ENCODE peak calls at places on chromosomes 13 and 19, in seven cellular contexts. One of them, this sample, is unnamed.

GRCh38 chr13:24270639-24271131 is 38.7 kb upstream of the C1QTNF9 start:
- DNase-seq in bronchial epithelial cell: peak; percentile 50
- DNase-seq in heart left ventricle: peak; percentile 79
- DNase-seq in testis: peak; percentile 86
- DNase-seq in cardiac muscle cell: peak; percentile 42
- DNase-seq in PC-9: no peak
- DNase-seq in thoracic aorta: no peak
- DNase-seq in this sample: peak; percentile 51

GRCh38 chr19:6239401-6239844 is 40.4 kb downstream of the MLLT1 start:
- DNase-seq in cardiac muscle cell: no peak
- DNase-seq in heart left ventricle: no peak
- DNase-seq in PC-9: no peak
- DNase-seq in testis: no peak
- DNase-seq in thoracic aorta: no peak
- DNase-seq in bronchial epithelial cell: peak; percentile 84
- DNase-seq in this sample: no peak

GRCh38 chr19:7083076-7083956 is 13.8 kb downstream of the ZNF557 start:
- DNase-seq in heart left ventricle: no peak
- DNase-seq in bronchial epithelial cell: peak; percentile 8
- DNase-seq in testis: no peak
- DNase-seq in PC-9: no peak
- DNase-seq in cardiac muscle cell: no peak
- DNase-seq in thoracic aorta: no peak
- DNase-seq in this sample: no peak

GRCh38 chr13:71677114-71677513 is 189.9 kb downstream of the DACH1 start:
- DNase-seq in PC-9: no peak
- DNase-seq in cardiac muscle cell: no peak
- DNase-seq in heart left ventricle: no peak
- DNase-seq in thoracic aorta: no peak
- DNase-seq in testis: no peak
- DNase-seq in bronchial epithelial cell: no peak
- DNase-seq in this sample: no peak

GRCh38 chr13:50580684-50581305 is 262.7 kb downstream of the DLEU7 start:
- DNase-seq in heart left ventricle: no peak
- DNase-seq in bronchial epithelial cell: peak; percentile 17
- DNase-seq in testis: no peak
- DNase-seq in PC-9: no peak
- DNase-seq in thoracic aorta: no peak
- DNase-seq in cardiac muscle cell: peak; percentile 56
- DNase-seq in this sample: no peak

GRCh38 chr19:51749979-51750378 is 1.7 kb downstream of the FPR1 start:
- DNase-seq in heart left ventricle: no peak
- DNase-seq in testis: no peak
- DNase-seq in PC-9: no peak
- DNase-seq in bronchial epithelial cell: no peak
- DNase-seq in thoracic aorta: no peak
- DNase-seq in cardiac muscle cell: no peak
- DNase-seq in this sample: no peak

GRCh38 chr19:35141627-35142401 is 1.2 kb upstream of the FXYD7 start:
- DNase-seq in bronchial epithelial cell: no peak
- DNase-seq in PC-9: no peak
- DNase-seq in testis: no peak
- DNase-seq in heart left ventricle: no peak
- DNase-seq in thoracic aorta: no peak
- DNase-seq in cardiac muscle cell: no peak
- DNase-seq in this sample: no peak

GRCh38 chr13:23899555-23899954 is 2.3 kb upstream of the C1QTNF9B start:
- DNase-seq in PC-9: no peak
- DNase-seq in heart left ventricle: no peak
- DNase-seq in testis: peak; percentile 63
- DNase-seq in cardiac muscle cell: peak; percentile 40
- DNase-seq in bronchial epithelial cell: peak; percentile 37
- DNase-seq in thoracic aorta: no peak
- DNase-seq in this sample: no peak

GRCh38 chr19:4182082-4182926 is at the start of the genes ANKRD24 and SIRT6:
- DNase-seq in bronchial epithelial cell: peak; percentile 87
- DNase-seq in heart left ventricle: peak; percentile 98
- DNase-seq in thoracic aorta: peak; percentile 70
- DNase-seq in cardiac muscle cell: peak; percentile 97
- DNase-seq in testis: peak; percentile 96
- DNase-seq in PC-9: peak; percentile 82
- DNase-seq in this sample: peak; percentile 90

GRCh38 chr13:83221256-83221655 is 661.0 kb downstream of the SLITRK1 start:
- DNase-seq in testis: no peak
- DNase-seq in heart left ventricle: no peak
- DNase-seq in PC-9: no peak
- DNase-seq in cardiac muscle cell: peak; percentile 32
- DNase-seq in bronchial epithelial cell: no peak
- DNase-seq in thoracic aorta: no peak
- DNase-seq in this sample: no peak

GRCh38 chr13:38366954-38367645 is 17.4 kb downstream of the UFM1 start:
- DNase-seq in PC-9: peak; percentile 38
- DNase-seq in testis: no peak
- DNase-seq in thoracic aorta: no peak
- DNase-seq in cardiac muscle cell: no peak
- DNase-seq in heart left ventricle: no peak
- DNase-seq in bronchial epithelial cell: peak; percentile 90
- DNase-seq in this sample: no peak

GRCh38 chr19:3343619-3344502 is 22.5 kb upstream of the NFIC start:
- DNase-seq in cardiac muscle cell: no peak
- DNase-seq in testis: peak; percentile 88
- DNase-seq in heart left ventricle: peak; percentile 90
- DNase-seq in PC-9: peak; percentile 72
- DNase-seq in thoracic aorta: peak; percentile 85
- DNase-seq in bronchial epithelial cell: peak; percentile 74
- DNase-seq in this sample: peak; percentile 60

GRCh38 chr13:37942929-37943328 is 73.4 kb upstream of the TRPC4 start:
- DNase-seq in thoracic aorta: no peak
- DNase-seq in PC-9: no peak
- DNase-seq in bronchial epithelial cell: no peak
- DNase-seq in cardiac muscle cell: no peak
- DNase-seq in heart left ventricle: no peak
- DNase-seq in testis: no peak
- DNase-seq in this sample: no peak

GRCh38 chr13:110245421-110245899 is 61.5 kb downstream of the COL4A1 start:
- DNase-seq in testis: no peak
- DNase-seq in cardiac muscle cell: no peak
- DNase-seq in heart left ventricle: no peak
- DNase-seq in thoracic aorta: no peak
- DNase-seq in bronchial epithelial cell: no peak
- DNase-seq in PC-9: no peak
- DNase-seq in this sample: no peak

GRCh38 chr19:36008336-36008978 is at the start of gene SYNE4:
- DNase-seq in bronchial epithelial cell: no peak
- DNase-seq in PC-9: peak; percentile 66
- DNase-seq in heart left ventricle: no peak
- DNase-seq in cardiac muscle cell: peak; percentile 56
- DNase-seq in testis: no peak
- DNase-seq in thoracic aorta: no peak
- DNase-seq in this sample: no peak

GRCh38 chr13:112205990-112206389 is 139.0 kb downstream of the SOX1 start:
- DNase-seq in thoracic aorta: no peak
- DNase-seq in PC-9: no peak
- DNase-seq in heart left ventricle: no peak
- DNase-seq in bronchial epithelial cell: no peak
- DNase-seq in testis: no peak
- DNase-seq in cardiac muscle cell: peak; percentile 23
- DNase-seq in this sample: no peak

GRCh38 chr19:51702754-51703654 is 9.9 kb downstream of the SPACA6 start:
- DNase-seq in cardiac muscle cell: no peak
- DNase-seq in thoracic aorta: no peak
- DNase-seq in heart left ventricle: no peak
- DNase-seq in PC-9: no peak
- DNase-seq in bronchial epithelial cell: peak; percentile 41
- DNase-seq in testis: no peak
- DNase-seq in this sample: no peak

GRCh38 chr13:32211788-32212187 is 103.4 kb downstream of the ZAR1L start:
- DNase-seq in cardiac muscle cell: peak; percentile 36
- DNase-seq in thoracic aorta: no peak
- DNase-seq in heart left ventricle: no peak
- DNase-seq in testis: no peak
- DNase-seq in bronchial epithelial cell: no peak
- DNase-seq in PC-9: no peak
- DNase-seq in this sample: no peak

GRCh38 chr13:33303885-33304284 is 18.3 kb upstream of the STARD13 start:
- DNase-seq in testis: no peak
- DNase-seq in heart left ventricle: no peak
- DNase-seq in thoracic aorta: no peak
- DNase-seq in cardiac muscle cell: no peak
- DNase-seq in PC-9: no peak
- DNase-seq in bronchial epithelial cell: peak; percentile 21
- DNase-seq in this sample: no peak

GRCh38 chr19:3285647-3286176 is 61.3 kb downstream of the CELF5 start:
- DNase-seq in testis: no peak
- DNase-seq in heart left ventricle: no peak
- DNase-seq in cardiac muscle cell: no peak
- DNase-seq in bronchial epithelial cell: no peak
- DNase-seq in thoracic aorta: no peak
- DNase-seq in PC-9: no peak
- DNase-seq in this sample: no peak

GRCh38 chr13:79776538-79776937 is 295.6 kb downstream of the NDFIP2 start:
- DNase-seq in bronchial epithelial cell: peak; percentile 15
- DNase-seq in thoracic aorta: no peak
- DNase-seq in heart left ventricle: no peak
- DNase-seq in cardiac muscle cell: no peak
- DNase-seq in PC-9: no peak
- DNase-seq in testis: no peak
- DNase-seq in this sample: no peak

GRCh38 chr13:94090773-94091172 is 388.7 kb downstream of the DCT start:
- DNase-seq in thoracic aorta: no peak
- DNase-seq in bronchial epithelial cell: no peak
- DNase-seq in cardiac muscle cell: no peak
- DNase-seq in PC-9: no peak
- DNase-seq in heart left ventricle: no peak
- DNase-seq in testis: no peak
- DNase-seq in this sample: no peak

GRCh38 chr13:49908637-49909036 is 27.5 kb downstream of the SPRYD7 start:
- DNase-seq in thoracic aorta: no peak
- DNase-seq in bronchial epithelial cell: no peak
- DNase-seq in PC-9: no peak
- DNase-seq in testis: no peak
- DNase-seq in heart left ventricle: no peak
- DNase-seq in cardiac muscle cell: no peak
- DNase-seq in this sample: no peak

GRCh38 chr13:100464006-100464405 is 124.6 kb downstream of the GGACT start:
- DNase-seq in thoracic aorta: no peak
- DNase-seq in bronchial epithelial cell: no peak
- DNase-seq in cardiac muscle cell: no peak
- DNase-seq in heart left ventricle: no peak
- DNase-seq in PC-9: no peak
- DNase-seq in testis: no peak
- DNase-seq in this sample: no peak

GRCh38 chr19:42388851-42389489 is 1.1 kb downstream of the CNFN start:
- DNase-seq in thoracic aorta: no peak
- DNase-seq in heart left ventricle: peak; percentile 69
- DNase-seq in cardiac muscle cell: no peak
- DNase-seq in bronchial epithelial cell: no peak
- DNase-seq in testis: no peak
- DNase-seq in PC-9: no peak
- DNase-seq in this sample: no peak

GRCh38 chr13:23447927-23448326 is 14.4 kb upstream of the SACS start:
- DNase-seq in bronchial epithelial cell: peak; percentile 31
- DNase-seq in thoracic aorta: no peak
- DNase-seq in cardiac muscle cell: no peak
- DNase-seq in testis: no peak
- DNase-seq in heart left ventricle: no peak
- DNase-seq in PC-9: no peak
- DNase-seq in this sample: no peak

GRCh38 chr19:48741222-48741999 is 1.0 kb upstream of the RASIP1 start:
- DNase-seq in testis: peak; percentile 66
- DNase-seq in bronchial epithelial cell: peak; percentile 32
- DNase-seq in cardiac muscle cell: peak; percentile 32
- DNase-seq in PC-9: no peak
- DNase-seq in thoracic aorta: no peak
- DNase-seq in heart left ventricle: peak; percentile 87
- DNase-seq in this sample: no peak

GRCh38 chr13:40494932-40495619 is 171.4 kb downstream of the FOXO1 start:
- DNase-seq in testis: no peak
- DNase-seq in PC-9: no peak
- DNase-seq in heart left ventricle: no peak
- DNase-seq in thoracic aorta: no peak
- DNase-seq in bronchial epithelial cell: no peak
- DNase-seq in cardiac muscle cell: no peak
- DNase-seq in this sample: no peak

GRCh38 chr13:107373551-107373950 is 805.6 kb upstream of the ARGLU1 start:
- DNase-seq in thoracic aorta: no peak
- DNase-seq in bronchial epithelial cell: peak; percentile 13
- DNase-seq in heart left ventricle: no peak
- DNase-seq in cardiac muscle cell: peak; percentile 16
- DNase-seq in testis: no peak
- DNase-seq in PC-9: peak; percentile 76
- DNase-seq in this sample: no peak
- TF ChIP-seq CTCF in thoracic aorta: peak; percentile 51
- TF ChIP-seq CTCF in bronchial epithelial cell: peak; percentile 34
- TF ChIP-seq CTCF in heart left ventricle: peak; percentile 48
- TF ChIP-seq CTCF in cardiac muscle cell: peak; percentile 60
- TF ChIP-seq CTCF in testis: peak; percentile 30
- TF ChIP-seq CTCF in PC-9: peak; percentile 72
- TF ChIP-seq CTCF in this sample: peak; percentile 31

GRCh38 chr13:28719656-28720055 is 886 bp upstream of the SLC46A3 start:
- DNase-seq in bronchial epithelial cell: peak; percentile 32
- DNase-seq in cardiac muscle cell: no peak
- DNase-seq in testis: no peak
- DNase-seq in PC-9: no peak
- DNase-seq in thoracic aorta: no peak
- DNase-seq in heart left ventricle: no peak
- DNase-seq in this sample: no peak
- H3K4me3 ChIP-seq in bronchial epithelial cell: no peak overlapping the region
- H3K4me3 ChIP-seq in cardiac muscle cell: no peak overlapping the region
- H3K4me3 ChIP-seq in testis: peak overlapping the region; percentile 76
- H3K4me3 ChIP-seq in PC-9: no peak overlapping the region
- H3K4me3 ChIP-seq in thoracic aorta: peak overlapping the region; percentile 88
- H3K4me3 ChIP-seq in heart left ventricle: no peak overlapping the region
- H3K4me3 ChIP-seq in this sample: no peak overlapping the region

GRCh38 chr13:45393941-45394570 is 24.1 kb downstream of the SLC25A30 start:
- DNase-seq in testis: peak; percentile 48
- DNase-seq in thoracic aorta: no peak
- DNase-seq in heart left ventricle: no peak
- DNase-seq in bronchial epithelial cell: peak; percentile 57
- DNase-seq in cardiac muscle cell: peak; percentile 67
- DNase-seq in PC-9: peak; percentile 61
- DNase-seq in this sample: no peak
- TF ChIP-seq CTCF in testis: no peak
- TF ChIP-seq CTCF in thoracic aorta: peak; percentile 53
- TF ChIP-seq CTCF in heart left ventricle: peak; percentile 69
- TF ChIP-seq CTCF in bronchial epithelial cell: peak; percentile 79
- TF ChIP-seq CTCF in cardiac muscle cell: peak; percentile 68
- TF ChIP-seq CTCF in PC-9: peak; percentile 74
- TF ChIP-seq CTCF in this sample: peak; percentile 64

DNA sequence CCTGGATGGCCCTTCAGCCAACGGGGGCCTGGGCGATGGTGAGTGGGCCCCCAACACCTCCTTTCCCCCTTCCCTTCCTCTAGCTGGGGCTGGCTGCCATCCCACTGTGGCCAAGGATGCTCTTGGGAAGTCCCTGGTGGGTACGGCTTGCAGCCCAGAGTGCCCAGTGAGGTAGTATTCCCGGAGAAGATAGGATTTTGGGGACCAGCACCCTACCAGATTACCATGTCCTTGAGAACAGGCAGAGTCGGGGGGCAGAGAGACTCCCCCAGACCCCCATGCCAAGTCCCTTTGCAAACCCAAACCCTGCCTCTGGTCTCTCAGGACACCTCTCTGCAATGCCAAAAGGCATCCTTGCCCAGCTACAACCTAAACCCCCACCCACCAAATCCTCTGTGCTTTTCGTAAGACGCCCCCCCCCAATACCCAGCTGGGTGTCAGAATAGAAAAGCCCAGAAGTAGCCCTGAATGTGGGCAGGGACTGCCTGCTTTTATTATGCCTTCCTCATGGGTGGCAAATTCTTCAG is 1.7 kb downstream of the HIF3A start:
- DNase-seq in bronchial epithelial cell: no peak
- DNase-seq in testis: no peak
- DNase-seq in heart left ventricle: no peak
- DNase-seq in cardiac muscle cell: no peak
- DNase-seq in PC-9: no peak
- DNase-seq in thoracic aorta: no peak
- DNase-seq in this sample: no peak
- H3K4me3 ChIP-seq in bronchial epithelial cell: no peak overlapping the region
- H3K4me3 ChIP-seq in testis: peak overlapping the region; percentile 56
- H3K4me3 ChIP-seq in heart left ventricle: peak overlapping the region; percentile 74
- H3K4me3 ChIP-seq in cardiac muscle cell: peak overlapping the region; percentile 67
- H3K4me3 ChIP-seq in PC-9: no peak overlapping the region
- H3K4me3 ChIP-seq in thoracic aorta: peak overlapping the region; percentile 72
- H3K4me3 ChIP-seq in this sample: no peak overlapping the region